ENCODE peak calls at places on chromosomes 16 and 17, in seven cellular contexts. I is cardiac muscle cell; L is CD4-positive, alpha-beta memory T cell; P is tibial nerve; V is tibial artery; S is esophagus muscularis mucosa; J is OCI-LY7. T is an unnamed sample. For H3K4me1, the result is how much of the 10 kb centered on the place peaks cover.

GRCh38 chr16:72551649-72552048 is 379.7 kb upstream of the PMFBP1 start:
- DNase-seq in L (no peak), J (no peak), V (no peak), P (no peak), I (no peak), S (no peak), T (no peak)

GRCh38 chr17:78831688-78832540 is 8.7 kb downstream of the USP36 start:
- DNase-seq in V (no peak), I (no peak), L (no peak), P (no peak), J (no peak), S (no peak), T (no peak)

GRCh38 chr17:29124135-29124930 is 55.9 kb downstream of the MYO18A start:
- DNase-seq in S (no peak), I (peak), P (no peak), J (peak), V (no peak), L (peak), T (peak)

GRCh38 chr16:22397459-22397858 is 23.0 kb upstream of the CDR2 start:
- DNase-seq in S (no peak), L (no peak), V (no peak), J (no peak), I (no peak), P (no peak), T (no peak)

GRCh38 chr16:28575446-28576109 is 21.3 kb downstream of the SULT1A2 start:
- DNase-seq in S (no peak), P (no peak), L (no peak), I (no peak), V (no peak), J (no peak), T (no peak)

GRCh38 chr17:80455328-80455710 is 21.1 kb downstream of the NPTX1 start:
- DNase-seq in P (peak), J (peak), I (peak), L (no peak), V (peak), S (no peak), T (peak)

GRCh38 chr16:86071611-86072240 is 172.8 kb downstream of the IRF8 start:
- DNase-seq in S (no peak), L (no peak), J (no peak), I (no peak), P (no peak), V (no peak), T (no peak)

GRCh38 chr17:61409301-61410099 is 9.9 kb downstream of the TBX2 start:
- DNase-seq in J (no peak), V (peak), I (peak), S (no peak), P (no peak), L (no peak), T (peak)

GRCh38 chr17:67145406-67145805 is 99.6 kb downstream of the HELZ start:
- DNase-seq in S (no peak), P (no peak), L (no peak), V (no peak), I (no peak), J (no peak), T (peak)

GRCh38 chr17:50892101-50892776 is 26.1 kb upstream of the TOB1 start:
- DNase-seq in V (peak), S (no peak), P (no peak), J (no peak), I (no peak), L (no peak), T (no peak)

GRCh38 chr16:68128577-68129305 is 43.6 kb downstream of the NFATC3 start:
- DNase-seq in L (no peak), J (no peak), I (no peak), V (no peak), S (no peak), P (no peak), T (no peak)

GRCh38 chr16:14564881-14565687 is 65.0 kb downstream of the PARN start:
- DNase-seq in J (no peak), I (no peak), V (no peak), S (no peak), P (no peak), L (no peak), T (peak)

GRCh38 chr17:36665417-36665816 is 64.0 kb downstream of the MRM1 start:
- DNase-seq in S (no peak), V (no peak), I (no peak), P (no peak), L (no peak), J (no peak), T (no peak)

GRCh38 chr17:48055531-48056245 is 7.5 kb downstream of the NFE2L1 start:
- DNase-seq in I (no peak), J (peak), V (no peak), S (no peak), L (no peak), P (no peak), T (peak)

GRCh38 chr17:73624496-73624988 is 19.7 kb downstream of the SDK2 start:
- DNase-seq in L (no peak), J (no peak), P (no peak), V (no peak), S (no peak), I (no peak), T (no peak)

GRCh38 chr17:48544356-48545021 is 420 bp downstream of the HOXB2 start:
- DNase-seq in I (peak), L (no peak), S (peak), V (peak), J (no peak), P (peak), T (peak)

GRCh38 chr16:64626771-64627170 is 495.1 kb downstream of the CDH11 start:
- DNase-seq in S (no peak), P (no peak), I (no peak), V (no peak), L (no peak), J (no peak), T (no peak)

GRCh38 chr17:350706-351435 is 1.7 kb downstream of the RPH3AL start:
- DNase-seq in P (peak), V (peak), S (peak), I (no peak), L (no peak), J (no peak), T (no peak)

GRCh38 chr17:13544755-13545154 is 57.0 kb downstream of the HS3ST3A1 start:
- DNase-seq in L (no peak), V (no peak), S (peak), I (no peak), J (no peak), P (no peak), T (no peak)

GRCh38 chr17:68197091-68197996 is 50.5 kb upstream of the AMZ2 start:
- DNase-seq in P (no peak), I (no peak), S (no peak), V (no peak), J (no peak), L (peak), T (no peak)

GRCh38 chr17:61422869-61423268 is 23.2 kb downstream of the TBX2 start:
- DNase-seq in S (no peak), P (no peak), L (no peak), V (no peak), I (no peak), J (no peak), T (no peak)

GRCh38 chr17:50219345-50219744 is 17.9 kb upstream of the COL1A1 start:
- DNase-seq in V (no peak), I (no peak), S (no peak), J (no peak), P (no peak), L (no peak), T (no peak)

GRCh38 chr17:7993972-7994589 is 8.3 kb upstream of the GUCY2D start:
- DNase-seq in L (no peak), V (no peak), P (no peak), S (no peak), J (no peak), I (no peak), T (no peak)

GRCh38 chr16:52573365-52574104 is 26.6 kb upstream of the TOX3 start:
- DNase-seq in J (no peak), I (no peak), V (no peak), P (no peak), L (no peak), S (no peak), T (no peak)

GRCh38 chr17:59798111-59798510 is 90.7 kb downstream of the VMP1 start:
- DNase-seq in P (no peak), L (no peak), J (no peak), V (no peak), I (no peak), S (no peak), T (no peak)

GRCh38 chr16:12685806-12686205 is 117.9 kb downstream of the CPPED1 start:
- DNase-seq in P (no peak), L (no peak), I (no peak), V (no peak), S (no peak), J (no peak), T (no peak)

GRCh38 chr17:47072881-47073280 is 93.8 kb upstream of the RPRML start:
- DNase-seq in V (no peak), I (no peak), S (no peak), L (no peak), P (no peak), J (no peak), T (no peak)

DNA sequence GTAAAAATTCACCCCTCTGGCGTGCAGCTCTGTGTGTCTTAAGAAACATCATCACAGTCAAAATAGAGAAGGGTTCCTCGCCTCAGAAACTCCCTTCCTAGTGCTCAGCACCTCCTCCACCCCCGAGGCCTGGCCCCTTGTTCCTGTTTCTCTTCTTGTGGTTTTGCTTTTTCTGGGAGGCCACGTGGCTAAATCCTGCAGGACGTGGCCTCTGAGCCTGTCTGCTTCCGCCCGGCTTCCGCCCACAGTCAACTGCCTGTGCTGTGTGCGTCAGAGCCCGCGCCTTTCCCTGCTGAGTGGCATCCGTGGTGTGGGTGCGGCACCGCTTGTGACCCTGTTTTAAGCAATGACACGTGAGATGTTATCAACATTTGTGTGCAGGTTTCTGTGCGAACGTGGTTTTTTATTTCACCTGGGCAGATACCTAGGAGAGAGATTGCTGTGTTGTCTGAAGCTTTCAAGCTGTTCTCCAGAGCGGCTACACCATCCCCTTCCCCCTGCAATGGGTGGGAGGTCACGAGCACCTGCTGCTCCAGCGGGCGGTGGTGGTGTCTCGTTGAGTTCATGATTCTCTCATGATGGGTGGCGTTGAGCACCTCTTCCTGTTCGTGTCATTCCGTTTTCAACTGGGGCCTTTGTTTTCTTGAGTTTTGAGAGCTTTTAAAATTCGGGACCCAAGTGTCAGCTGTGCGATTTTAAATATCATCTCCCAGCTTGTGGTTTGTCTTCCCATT is 21.7 kb downstream of the ACSF3 start:
- DNase-seq in I (no peak), S (peak), V (peak), J (peak), P (peak), L (peak), T (no peak)
- H3K4me1 ChIP-seq in I (under half), S (under half), V (under half), J (under half), P (under half), L (under half), T (under half)

DNA sequence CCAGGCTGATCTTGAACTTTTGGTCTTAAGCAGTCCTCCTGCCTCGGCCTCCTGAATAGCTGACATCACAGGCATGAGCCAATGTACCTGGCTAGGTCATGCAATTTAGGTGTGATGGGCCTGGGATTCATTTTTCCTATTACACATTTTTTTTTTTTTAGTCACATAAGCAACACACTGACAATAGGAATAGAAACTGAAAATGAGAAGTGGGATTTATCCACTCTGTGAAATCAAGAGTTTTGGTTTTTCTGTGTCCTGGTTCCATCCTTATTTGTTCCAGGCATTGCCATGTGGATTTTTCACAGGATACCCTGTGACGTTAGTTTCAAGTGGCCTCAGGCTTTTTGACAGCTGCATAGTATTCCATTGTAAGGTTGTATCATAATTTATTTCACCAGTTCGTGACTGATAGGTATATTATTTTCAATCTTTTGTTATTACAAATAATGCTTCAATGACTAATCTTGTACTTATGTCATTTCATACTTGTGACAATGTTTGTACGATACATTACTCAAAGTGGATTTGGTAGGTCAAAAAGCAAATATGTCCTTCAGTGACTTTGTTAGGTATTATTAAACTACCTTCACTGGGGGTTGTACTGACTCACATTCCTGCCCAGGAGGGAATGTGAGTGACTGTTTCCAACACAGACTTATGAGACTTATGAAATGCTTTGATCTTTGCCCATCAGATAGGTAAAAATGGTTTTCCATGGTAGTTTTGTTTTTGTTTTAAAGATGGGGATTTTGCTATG is 10.6 kb downstream of the ADCY7 start:
- DNase-seq in P (no peak), L (no peak), V (no peak), J (no peak), I (no peak), S (no peak), T (no peak)
- H3K4me1 ChIP-seq in P (under half), L (half or more), V (under half), J (half or more), I (under half), S (under half), T (under half)

DNA sequence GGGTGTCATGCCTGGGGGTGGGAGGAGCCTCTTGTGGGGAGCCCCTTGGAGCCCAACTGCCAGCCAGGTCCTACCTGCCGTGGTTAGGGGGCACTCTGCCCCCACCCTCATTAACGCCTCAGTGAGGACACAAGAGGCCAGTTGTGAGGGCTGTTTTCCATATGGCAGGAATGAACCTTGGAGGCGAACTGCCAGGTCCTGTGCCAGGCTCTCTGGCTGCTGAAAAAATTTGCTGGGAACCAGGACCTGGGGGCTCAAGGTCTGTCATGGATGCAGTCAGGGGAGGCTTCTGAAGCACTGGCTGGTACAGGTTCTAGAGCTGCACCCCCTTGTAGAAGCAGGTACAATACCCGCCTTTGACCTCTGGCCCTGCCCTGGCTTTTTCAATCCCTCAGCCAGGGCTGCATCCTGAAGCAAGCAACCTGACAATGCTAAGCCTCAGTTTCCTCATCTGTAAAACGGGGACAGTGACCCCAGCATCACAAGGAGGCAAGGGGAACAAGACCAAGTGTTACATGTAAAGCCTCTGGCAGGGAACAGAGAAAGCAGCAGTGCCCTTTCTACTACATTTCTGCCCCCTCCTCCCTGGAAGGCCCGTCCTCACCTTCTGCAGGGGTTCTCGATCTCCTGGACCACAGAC is 27.9 kb downstream of the LRRC75A start:
- DNase-seq in I (no peak), P (no peak), L (no peak), V (no peak), J (no peak), S (no peak), T (no peak)
- H3K4me1 ChIP-seq in I (under half), P (under half), L (under half), V (under half), J (under half), S (under half), T (under half)

DNA sequence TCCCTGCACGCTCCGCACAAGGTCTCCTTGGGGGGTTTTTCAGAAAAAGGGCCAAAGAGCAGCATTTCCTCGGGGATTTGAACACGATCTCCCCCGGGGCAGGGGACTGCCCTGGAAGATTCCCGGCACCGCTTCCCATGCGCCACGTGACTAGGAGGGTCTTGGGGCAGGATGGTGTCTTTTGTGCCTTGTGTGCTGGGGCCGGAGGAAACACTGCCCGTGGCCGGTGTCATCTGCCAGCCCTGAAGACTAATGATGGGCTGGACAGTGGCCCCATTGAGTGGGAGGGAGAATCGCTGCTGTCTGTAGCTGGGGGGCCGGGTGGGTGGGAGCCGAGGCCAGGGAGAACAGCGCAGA is 315.1 kb downstream of the SEC14L1 start:
- DNase-seq in S (no peak), I (no peak), J (no peak), L (no peak), V (no peak), P (no peak), T (no peak)
- H3K4me1 ChIP-seq in S (half or more), I (half or more), J (half or more), L (half or more), V (under half), P (half or more), T (under half)